ENCODE peak calls at places on chromosomes 16 and 17, in four cellular contexts. One of them, this sample, is unnamed.

GRCh38 chr17:75124041-75124818 is 7.3 kb downstream of the NT5C start:
- DNase-seq in K562: peak
- DNase-seq in H1: no peak
- DNase-seq in GM12878: no peak
- DNase-seq in this sample: peak

GRCh38 chr17:20200016-20200788 is 191.0 kb downstream of the SPECC1 start:
- DNase-seq in K562: no peak
- DNase-seq in H1: no peak
- DNase-seq in GM12878: no peak
- DNase-seq in this sample: peak

GRCh38 chr16:19886061-19886792 is 1.6 kb upstream of the GPRC5B start:
- DNase-seq in K562: peak
- DNase-seq in H1: peak
- DNase-seq in GM12878: peak
- DNase-seq in this sample: peak

GRCh38 chr16:21190013-21190412 is 21.4 kb downstream of the ZP2 start:
- DNase-seq in K562: no peak
- DNase-seq in H1: no peak
- DNase-seq in GM12878: no peak
- DNase-seq in this sample: no peak

GRCh38 chr16:48318630-48319029 is 66.6 kb downstream of the SIAH1 start:
- DNase-seq in K562: no peak
- DNase-seq in H1: peak
- DNase-seq in GM12878: peak
- DNase-seq in this sample: peak

GRCh38 chr17:3411070-3411469 is at the start of gene OR3A3:
- DNase-seq in K562: no peak
- DNase-seq in H1: no peak
- DNase-seq in GM12878: no peak
- DNase-seq in this sample: no peak

GRCh38 chr17:72677714-72678390 is 414.6 kb downstream of the SLC39A11 start:
- DNase-seq in K562: no peak
- DNase-seq in H1: no peak
- DNase-seq in GM12878: no peak
- DNase-seq in this sample: peak

GRCh38 chr16:57113042-57113453 is 20.7 kb downstream of the CPNE2 start:
- DNase-seq in K562: no peak
- DNase-seq in H1: no peak
- DNase-seq in GM12878: no peak
- DNase-seq in this sample: peak

GRCh38 chr16:53098526-53099317 is 43.9 kb downstream of the CHD9 start:
- DNase-seq in K562: peak
- DNase-seq in H1: no peak
- DNase-seq in GM12878: peak
- DNase-seq in this sample: peak

GRCh38 chr17:58452738-58453137 is 35.4 kb upstream of the RNF43 start:
- DNase-seq in K562: no peak
- DNase-seq in H1: no peak
- DNase-seq in GM12878: no peak
- DNase-seq in this sample: peak

DNA sequence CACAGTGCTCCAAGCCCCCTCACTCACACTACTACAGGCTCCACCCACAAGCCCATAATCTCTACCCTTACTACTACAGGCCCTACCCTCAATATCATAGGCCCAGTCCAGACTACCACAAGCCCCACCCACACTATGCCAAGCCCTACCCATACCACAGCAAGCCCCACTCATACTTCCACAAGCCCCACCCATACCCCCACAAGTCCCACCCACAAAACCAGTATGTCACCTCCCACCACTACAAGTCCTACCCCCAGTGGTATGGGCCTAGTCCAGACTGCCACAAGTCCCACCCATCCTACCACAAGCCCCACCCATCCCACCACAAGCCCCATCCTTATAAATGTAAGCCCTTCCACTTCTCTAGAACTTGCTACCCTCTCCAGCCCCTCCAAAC is 13.8 kb downstream of the RIPOR1 start:
- DNase-seq in K562: peak
- DNase-seq in H1: no peak
- DNase-seq in GM12878: no peak
- DNase-seq in this sample: peak
- TF ChIP-seq CHD1 in K562: no peak
- TF ChIP-seq CHD1 in H1: no peak
- TF ChIP-seq CHD1 in GM12878: no peak
- TF ChIP-seq CHD1 in this sample: no peak

GRCh38 chr16:74743668-74744299 is 30.8 kb downstream of the FA2H start:
- DNase-seq in K562: peak
- DNase-seq in H1: no peak
- DNase-seq in GM12878: no peak
- DNase-seq in this sample: peak
- TF ChIP-seq POLR2A in K562: no peak
- TF ChIP-seq POLR2A in H1: no peak
- TF ChIP-seq POLR2A in GM12878: no peak
- TF ChIP-seq POLR2A in this sample: no peak

GRCh38 chr16:24635900-24636610 is 93.4 kb upstream of the TNRC6A start:
- DNase-seq in K562: no peak
- DNase-seq in H1: no peak
- DNase-seq in GM12878: no peak
- DNase-seq in this sample: peak
- TF ChIP-seq CHD1 in K562: no peak
- TF ChIP-seq CHD1 in H1: no peak
- TF ChIP-seq CHD1 in GM12878: no peak
- TF ChIP-seq CHD1 in this sample: no peak

GRCh38 chr17:40218740-40219072 is 398 bp upstream of the WIPF2 start:
- DNase-seq in K562: peak
- DNase-seq in H1: peak
- DNase-seq in GM12878: peak
- DNase-seq in this sample: peak
- TF ChIP-seq POLR2A in K562: no peak
- TF ChIP-seq POLR2A in H1: no peak
- TF ChIP-seq POLR2A in GM12878: no peak
- TF ChIP-seq POLR2A in this sample: no peak

GRCh38 chr17:82217120-82217529 is 4.5 kb upstream of the CCDC57 start:
- DNase-seq in K562: no peak
- DNase-seq in H1: no peak
- DNase-seq in GM12878: no peak
- DNase-seq in this sample: no peak

GRCh38 chr17:82219083-82219482 is 6.4 kb upstream of the CCDC57 start:
- DNase-seq in K562: no peak
- DNase-seq in H1: no peak
- DNase-seq in GM12878: no peak
- DNase-seq in this sample: no peak

GRCh38 chr17:82216301-82217119 is 3.9 kb upstream of the CCDC57 start:
- DNase-seq in K562: no peak
- DNase-seq in H1: no peak
- DNase-seq in GM12878: peak
- DNase-seq in this sample: peak

GRCh38 chr17:82218349-82219075 is 5.9 kb upstream of the CCDC57 start:
- DNase-seq in K562: no peak
- DNase-seq in H1: no peak
- DNase-seq in GM12878: no peak
- DNase-seq in this sample: no peak

GRCh38 chr17:82217530-82218204 is 5.0 kb upstream of the CCDC57 start:
- DNase-seq in K562: peak
- DNase-seq in H1: no peak
- DNase-seq in GM12878: no peak
- DNase-seq in this sample: peak
- TF ChIP-seq CHD1 in K562: no peak
- TF ChIP-seq CHD1 in H1: no peak
- TF ChIP-seq CHD1 in GM12878: no peak
- TF ChIP-seq CHD1 in this sample: no peak

DNA sequence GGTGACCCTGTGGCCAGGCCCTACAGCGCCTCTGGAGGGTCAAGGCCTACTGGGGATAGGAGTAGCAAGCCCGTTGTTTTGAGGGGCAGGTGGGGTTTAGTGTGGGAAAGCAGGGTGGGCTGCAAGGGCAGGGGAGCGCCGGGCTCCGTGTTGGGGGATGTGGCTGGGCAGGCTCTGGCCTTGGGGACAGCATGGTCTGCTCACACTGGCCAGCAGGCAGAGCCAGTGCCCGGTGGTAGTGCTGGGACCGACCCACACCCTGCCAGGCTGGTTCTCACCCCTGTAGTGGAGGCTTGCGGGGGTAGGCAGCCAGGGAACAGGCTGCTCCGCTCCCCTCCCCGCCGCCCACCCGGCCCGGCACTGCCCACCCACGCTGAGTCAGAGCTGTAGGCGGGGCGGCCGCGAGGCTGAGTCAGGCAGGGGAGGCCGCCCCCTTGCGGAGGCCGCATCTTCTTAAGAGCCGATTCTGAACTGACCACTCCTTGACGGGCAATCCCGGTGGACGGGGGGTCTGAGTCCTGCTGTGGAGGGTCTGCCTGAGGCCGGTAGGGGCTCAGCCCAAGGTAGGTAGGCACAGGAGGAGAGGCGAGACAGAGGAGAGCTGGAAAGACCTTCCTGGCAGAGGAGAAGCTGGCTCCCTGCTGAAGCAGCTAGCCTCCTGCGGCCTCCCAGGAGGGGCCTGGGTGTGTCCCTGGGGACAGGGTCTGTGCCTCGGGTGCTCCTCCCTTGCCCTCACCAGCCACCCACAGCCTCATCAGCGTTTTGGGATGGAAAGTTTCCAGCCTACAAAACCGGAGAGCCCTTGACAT is 62.4 kb downstream of the BAIAP2 start:
- DNase-seq in K562: peak
- DNase-seq in H1: peak
- DNase-seq in GM12878: no peak
- DNase-seq in this sample: peak
- TF ChIP-seq POLR2A in K562: peak
- TF ChIP-seq POLR2A in H1: no peak
- TF ChIP-seq POLR2A in GM12878: no peak
- TF ChIP-seq POLR2A in this sample: peak

GRCh38 chr17:49766918-49767530 is 3.1 kb upstream of the FAM117A start:
- DNase-seq in K562: no peak
- DNase-seq in H1: no peak
- DNase-seq in GM12878: no peak
- DNase-seq in this sample: no peak

GRCh38 chr17:49762148-49762941 is 1.6 kb downstream of the FAM117A start:
- DNase-seq in K562: no peak
- DNase-seq in H1: no peak
- DNase-seq in GM12878: no peak
- DNase-seq in this sample: peak

GRCh38 chr17:49760909-49761558 is 2.9 kb downstream of the FAM117A start:
- DNase-seq in K562: peak
- DNase-seq in H1: no peak
- DNase-seq in GM12878: no peak
- DNase-seq in this sample: no peak

GRCh38 chr17:49763735-49764558 is at the start of gene FAM117A:
- DNase-seq in K562: peak
- DNase-seq in H1: peak
- DNase-seq in GM12878: peak
- DNase-seq in this sample: peak

DNA sequence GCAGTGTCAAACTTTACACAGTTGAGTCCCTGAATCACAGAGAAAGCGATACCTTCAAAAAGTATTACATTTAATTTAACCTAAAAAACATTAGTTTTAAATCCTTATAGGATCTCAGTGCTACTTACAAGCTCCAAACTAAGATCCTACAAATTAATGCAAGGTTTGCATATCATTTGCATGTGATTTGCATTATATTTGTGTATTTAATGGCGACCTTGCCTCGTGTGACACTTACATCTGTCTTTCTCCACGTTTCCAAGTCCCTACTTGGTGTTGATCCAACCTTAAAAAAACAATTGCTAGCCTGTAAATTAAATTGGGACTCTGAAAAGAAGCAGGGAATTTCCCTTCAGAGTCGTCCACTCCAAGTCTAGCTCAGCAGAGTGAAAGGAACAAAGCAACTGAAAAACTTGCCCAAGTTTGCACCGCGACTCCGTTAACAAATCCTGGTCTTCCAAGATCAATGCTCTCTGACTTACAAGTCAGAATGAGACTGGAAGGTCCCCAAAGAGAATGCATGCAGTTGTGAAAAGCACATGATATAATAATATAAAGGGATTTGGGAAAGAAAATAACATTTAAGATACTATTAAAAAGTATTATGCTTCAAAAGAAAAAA is 739 bp upstream of the FAM117A start:
- DNase-seq in K562: no peak
- DNase-seq in H1: no peak
- DNase-seq in GM12878: no peak
- DNase-seq in this sample: no peak
- TF ChIP-seq CHD1 in K562: no peak
- TF ChIP-seq CHD1 in H1: no peak
- TF ChIP-seq CHD1 in GM12878: no peak
- TF ChIP-seq CHD1 in this sample: no peak

DNA sequence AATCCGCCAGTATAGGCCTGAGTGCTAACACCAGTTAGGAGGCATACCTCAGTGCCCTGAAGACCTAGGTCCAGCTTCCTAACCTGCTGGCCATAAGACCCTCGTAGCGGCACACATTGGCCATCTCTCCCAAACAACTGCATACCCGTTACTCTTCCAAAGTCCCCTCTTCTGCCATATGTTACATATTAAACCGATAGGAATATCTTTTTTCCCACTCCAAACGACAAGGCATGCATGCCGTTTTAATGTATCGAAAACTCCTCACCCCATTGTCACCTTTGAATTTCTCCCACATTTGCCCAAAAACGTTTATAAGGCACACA is 721 bp upstream of the AXIN2 start:
- DNase-seq in K562: no peak
- DNase-seq in H1: no peak
- DNase-seq in GM12878: no peak
- DNase-seq in this sample: no peak
- TF ChIP-seq POLR2A in K562: no peak
- TF ChIP-seq POLR2A in H1: no peak
- TF ChIP-seq POLR2A in GM12878: no peak
- TF ChIP-seq POLR2A in this sample: no peak

This sample was measured in IMR-90.